ENCODE peak calls at places on chromosomes 12 and 14, in five cellular contexts. One of them, this sample, is unnamed.
A peak's percentile ranks its signal among the peaks of the same experiment; 100 is the strongest.

GRCh38 chr12:10319414-10319813 is 11.7 kb downstream of the KLRD1 start:
- DNase-seq in ovary: no peak
- DNase-seq in stomach: no peak
- DNase-seq in Karpas-422: no peak
- DNase-seq in breast epithelium: no peak
- DNase-seq in this sample: no peak

GRCh38 chr14:73741386-73741875 is 27.2 kb upstream of the PNMA1 start:
- DNase-seq in Karpas-422: no peak
- DNase-seq in stomach: peak; percentile 79
- DNase-seq in ovary: peak; percentile 64
- DNase-seq in breast epithelium: no peak
- DNase-seq in this sample: peak; percentile 93

GRCh38 chr14:104556256-104557021 is 23.1 kb upstream of the C14orf180 start:
- DNase-seq in Karpas-422: no peak
- DNase-seq in ovary: no peak
- DNase-seq in stomach: no peak
- DNase-seq in breast epithelium: no peak
- DNase-seq in this sample: no peak

GRCh38 chr12:67632005-67632404 is 16.5 kb upstream of the DYRK2 start:
- DNase-seq in breast epithelium: no peak
- DNase-seq in stomach: no peak
- DNase-seq in Karpas-422: no peak
- DNase-seq in ovary: no peak
- DNase-seq in this sample: no peak

GRCh38 chr12:94749890-94750289 is 99.5 kb upstream of the TMCC3 start:
- DNase-seq in ovary: no peak
- DNase-seq in Karpas-422: no peak
- DNase-seq in breast epithelium: no peak
- DNase-seq in stomach: no peak
- DNase-seq in this sample: no peak

GRCh38 chr14:88999137-88999536 is 174.7 kb downstream of the TTC8 start:
- DNase-seq in stomach: no peak
- DNase-seq in breast epithelium: no peak
- DNase-seq in ovary: no peak
- DNase-seq in Karpas-422: no peak
- DNase-seq in this sample: no peak

GRCh38 chr12:6953417-6954315 is 2.5 kb downstream of the PTPN6 start:
- DNase-seq in ovary: no peak
- DNase-seq in breast epithelium: no peak
- DNase-seq in Karpas-422: peak; percentile 95
- DNase-seq in stomach: peak; percentile 54
- DNase-seq in this sample: peak; percentile 90

GRCh38 chr14:68951051-68951797 is 27.9 kb downstream of the ACTN1 start:
- DNase-seq in Karpas-422: no peak
- DNase-seq in stomach: peak; percentile 81
- DNase-seq in breast epithelium: peak; percentile 91
- DNase-seq in ovary: peak; percentile 87
- DNase-seq in this sample: peak; percentile 91

GRCh38 chr12:119914666-119915065 is 37.5 kb upstream of the CIT start:
- DNase-seq in ovary: no peak
- DNase-seq in breast epithelium: no peak
- DNase-seq in stomach: no peak
- DNase-seq in Karpas-422: no peak
- DNase-seq in this sample: no peak

GRCh38 chr12:113214938-113215400 is 6.3 kb upstream of the TPCN1 start:
- DNase-seq in Karpas-422: peak; percentile 43
- DNase-seq in stomach: no peak
- DNase-seq in ovary: no peak
- DNase-seq in breast epithelium: peak; percentile 75
- DNase-seq in this sample: no peak

GRCh38 chr12:56521209-56521589 is 421 bp upstream of the RBMS2 start:
- DNase-seq in Karpas-422: no peak
- DNase-seq in ovary: no peak
- DNase-seq in stomach: no peak
- DNase-seq in breast epithelium: no peak
- DNase-seq in this sample: peak; percentile 62

GRCh38 chr12:67082221-67082620 is 186.9 kb upstream of the CAND1 start:
- DNase-seq in ovary: no peak
- DNase-seq in breast epithelium: no peak
- DNase-seq in Karpas-422: no peak
- DNase-seq in stomach: no peak
- DNase-seq in this sample: no peak

GRCh38 chr12:32444895-32445294 is 45.5 kb downstream of the FGD4 start:
- DNase-seq in Karpas-422: no peak
- DNase-seq in ovary: no peak
- DNase-seq in stomach: no peak
- DNase-seq in breast epithelium: no peak
- DNase-seq in this sample: no peak

GRCh38 chr14:34324363-34324795 is 137.7 kb downstream of the SPTSSA start:
- DNase-seq in stomach: no peak
- DNase-seq in ovary: no peak
- DNase-seq in Karpas-422: peak; percentile 88
- DNase-seq in breast epithelium: no peak
- DNase-seq in this sample: no peak

GRCh38 chr14:104685216-104685997 is 4.0 kb upstream of the INF2 start:
- DNase-seq in stomach: no peak
- DNase-seq in Karpas-422: peak; percentile 64
- DNase-seq in ovary: no peak
- DNase-seq in breast epithelium: no peak
- DNase-seq in this sample: no peak

GRCh38 chr12:82952946-82953345 is 266.2 kb downstream of the TMTC2 start:
- DNase-seq in ovary: no peak
- DNase-seq in breast epithelium: peak; percentile 21
- DNase-seq in Karpas-422: no peak
- DNase-seq in stomach: no peak
- DNase-seq in this sample: no peak

DNA sequence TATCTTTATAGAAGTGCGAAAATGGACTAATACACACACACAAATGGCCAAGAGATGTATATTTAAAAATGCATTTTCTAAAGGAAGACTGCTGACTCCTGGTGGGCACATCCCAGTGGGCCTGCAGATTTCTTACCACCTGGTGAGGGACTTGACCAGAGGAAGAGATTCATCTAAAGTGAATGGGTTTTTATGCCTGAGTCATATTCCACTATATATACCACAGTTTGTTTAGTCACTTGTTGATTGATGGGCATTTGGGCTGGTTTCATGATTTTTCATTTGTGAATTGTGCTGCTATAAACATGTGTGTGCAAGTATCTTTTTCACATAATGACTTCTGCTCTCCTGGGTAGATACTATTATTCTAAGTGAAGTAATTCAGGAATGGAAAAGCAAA is 277.3 kb downstream of the SLC16A7 start:
- DNase-seq in Karpas-422: no peak
- DNase-seq in breast epithelium: no peak
- DNase-seq in ovary: no peak
- DNase-seq in stomach: no peak
- DNase-seq in this sample: no peak
- H3K4me3 ChIP-seq in Karpas-422: no peak overlapping the region
- H3K4me3 ChIP-seq in breast epithelium: no peak overlapping the region
- H3K4me3 ChIP-seq in ovary: no peak overlapping the region
- H3K4me3 ChIP-seq in stomach: no peak overlapping the region
- H3K4me3 ChIP-seq in this sample: no peak overlapping the region

GRCh38 chr12:64729909-64730584 is 29.2 kb downstream of the GNS start:
- DNase-seq in breast epithelium: no peak
- DNase-seq in ovary: no peak
- DNase-seq in stomach: no peak
- DNase-seq in Karpas-422: no peak
- DNase-seq in this sample: no peak
- H3K27ac ChIP-seq in breast epithelium: no peak overlapping the region
- H3K27ac ChIP-seq in ovary: no peak overlapping the region
- H3K27ac ChIP-seq in stomach: no peak overlapping the region
- H3K27ac ChIP-seq in Karpas-422: no peak overlapping the region
- H3K27ac ChIP-seq in this sample: peak overlapping the region; percentile 66

GRCh38 chr14:75996488-75996887 is 10.9 kb downstream of the IFT43 start:
- DNase-seq in ovary: no peak
- DNase-seq in stomach: no peak
- DNase-seq in Karpas-422: no peak
- DNase-seq in breast epithelium: no peak
- DNase-seq in this sample: no peak
- H3K36me3 ChIP-seq in ovary: no peaks in the 10 kb centered on the region
- H3K36me3 ChIP-seq in stomach: peaks cover 65% of the 10 kb centered on the region
- H3K36me3 ChIP-seq in Karpas-422: peaks cover 4% of the 10 kb centered on the region
- H3K36me3 ChIP-seq in breast epithelium: no peaks in the 10 kb centered on the region
- H3K36me3 ChIP-seq in this sample: peaks cover 42% of the 10 kb centered on the region

GRCh38 chr12:53694746-53695145 is 18.9 kb upstream of the ATP5MC2 start:
- DNase-seq in breast epithelium: no peak
- DNase-seq in ovary: no peak
- DNase-seq in Karpas-422: no peak
- DNase-seq in stomach: no peak
- DNase-seq in this sample: no peak
- H3K4me3 ChIP-seq in breast epithelium: no peak overlapping the region
- H3K4me3 ChIP-seq in ovary: no peak overlapping the region
- H3K4me3 ChIP-seq in Karpas-422: no peak overlapping the region
- H3K4me3 ChIP-seq in stomach: no peak overlapping the region
- H3K4me3 ChIP-seq in this sample: no peak overlapping the region

DNA sequence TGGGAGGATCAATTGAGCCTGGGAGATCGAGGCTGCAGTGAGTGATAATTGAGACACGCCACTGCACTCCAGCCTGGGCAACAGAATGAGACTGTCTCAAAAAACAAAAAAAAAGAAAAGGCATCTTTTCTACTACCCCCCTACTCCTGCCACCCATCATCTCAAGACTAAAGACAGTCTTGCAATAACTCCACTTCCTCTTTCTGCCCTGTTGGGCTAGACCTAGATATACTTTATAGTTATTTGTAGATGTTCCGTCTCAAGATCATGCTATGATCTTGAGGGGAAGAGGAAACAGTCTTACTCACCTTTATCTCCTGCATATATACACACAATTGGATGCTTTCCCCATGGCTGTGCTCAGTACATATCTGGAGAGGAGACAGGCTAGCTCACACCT is 12.1 kb upstream of the ESPL1 start:
- DNase-seq in breast epithelium: no peak
- DNase-seq in stomach: no peak
- DNase-seq in ovary: no peak
- DNase-seq in Karpas-422: peak; percentile 82
- DNase-seq in this sample: no peak
- H3K27ac ChIP-seq in breast epithelium: no peak overlapping the region
- H3K27ac ChIP-seq in stomach: no peak overlapping the region
- H3K27ac ChIP-seq in ovary: no peak overlapping the region
- H3K27ac ChIP-seq in Karpas-422: peak overlapping the region; percentile 63
- H3K27ac ChIP-seq in this sample: no peak overlapping the region